ENCODE peak calls at places on chromosomes 7 and 10, in nine cellular contexts. One of them, this sample, is unnamed.

GRCh38 chr10:78602201-78602917 is 466.4 kb upstream of the ZMIZ1 start:
- DNase-seq in HepG2: no peak
- DNase-seq in colonic mucosa: no peak
- DNase-seq in foreskin keratinocyte: no peak
- DNase-seq in psoas muscle: no peak
- DNase-seq in cardiac fibroblast: no peak
- DNase-seq in HFF-Myc: no peak
- DNase-seq in D721Med: no peak
- DNase-seq in NB4: no peak
- DNase-seq in this sample: no peak

GRCh38 chr7:43531700-43532099 is 51.2 kb upstream of the STK17A start:
- DNase-seq in foreskin keratinocyte: no peak
- DNase-seq in HFF-Myc: no peak
- DNase-seq in HepG2: no peak
- DNase-seq in NB4: no peak
- DNase-seq in psoas muscle: no peak
- DNase-seq in colonic mucosa: no peak
- DNase-seq in D721Med: no peak
- DNase-seq in cardiac fibroblast: no peak
- DNase-seq in this sample: no peak

GRCh38 chr7:98862716-98863420 is 6.9 kb downstream of the TMEM130 start:
- DNase-seq in cardiac fibroblast: no peak
- DNase-seq in colonic mucosa: no peak
- DNase-seq in D721Med: no peak
- DNase-seq in foreskin keratinocyte: no peak
- DNase-seq in NB4: no peak
- DNase-seq in HFF-Myc: no peak
- DNase-seq in psoas muscle: no peak
- DNase-seq in HepG2: no peak
- DNase-seq in this sample: no peak

GRCh38 chr10:102630663-102631062 is 13.6 kb upstream of the TRIM8 start:
- DNase-seq in NB4: no peak
- DNase-seq in HepG2: no peak
- DNase-seq in foreskin keratinocyte: no peak
- DNase-seq in cardiac fibroblast: no peak
- DNase-seq in HFF-Myc: no peak
- DNase-seq in D721Med: no peak
- DNase-seq in psoas muscle: no peak
- DNase-seq in colonic mucosa: no peak
- DNase-seq in this sample: no peak

GRCh38 chr10:106789623-106790022 is 374.9 kb downstream of the SORCS1 start:
- DNase-seq in HFF-Myc: no peak
- DNase-seq in NB4: no peak
- DNase-seq in foreskin keratinocyte: no peak
- DNase-seq in psoas muscle: no peak
- DNase-seq in cardiac fibroblast: no peak
- DNase-seq in HepG2: no peak
- DNase-seq in D721Med: no peak
- DNase-seq in colonic mucosa: no peak
- DNase-seq in this sample: no peak

GRCh38 chr7:44374007-44374763 is 48.8 kb upstream of the CAMK2B start:
- DNase-seq in colonic mucosa: no peak
- DNase-seq in HFF-Myc: no peak
- DNase-seq in HepG2: no peak
- DNase-seq in cardiac fibroblast: no peak
- DNase-seq in NB4: no peak
- DNase-seq in psoas muscle: no peak
- DNase-seq in D721Med: no peak
- DNase-seq in foreskin keratinocyte: no peak
- DNase-seq in this sample: no peak

GRCh38 chr7:25714013-25714412 is 438.0 kb upstream of the NFE2L3 start:
- DNase-seq in psoas muscle: no peak
- DNase-seq in NB4: no peak
- DNase-seq in cardiac fibroblast: no peak
- DNase-seq in colonic mucosa: no peak
- DNase-seq in HFF-Myc: no peak
- DNase-seq in foreskin keratinocyte: no peak
- DNase-seq in HepG2: no peak
- DNase-seq in D721Med: no peak
- DNase-seq in this sample: no peak

GRCh38 chr7:8114175-8114574 is 145.6 kb downstream of the GLCCI1 start:
- DNase-seq in psoas muscle: no peak
- DNase-seq in HFF-Myc: no peak
- DNase-seq in colonic mucosa: no peak
- DNase-seq in D721Med: no peak
- DNase-seq in NB4: no peak
- DNase-seq in cardiac fibroblast: no peak
- DNase-seq in foreskin keratinocyte: no peak
- DNase-seq in HepG2: no peak
- DNase-seq in this sample: no peak

GRCh38 chr10:555682-556350 is 133.7 kb downstream of the DIP2C start:
- DNase-seq in cardiac fibroblast: no peak
- DNase-seq in psoas muscle: no peak
- DNase-seq in NB4: no peak
- DNase-seq in foreskin keratinocyte: no peak
- DNase-seq in colonic mucosa: no peak
- DNase-seq in HepG2: no peak
- DNase-seq in D721Med: no peak
- DNase-seq in HFF-Myc: no peak
- DNase-seq in this sample: no peak

GRCh38 chr7:651032-651728 is 75.3 kb upstream of the DNAAF5 start:
- DNase-seq in colonic mucosa: no peak
- DNase-seq in D721Med: no peak
- DNase-seq in HepG2: no peak
- DNase-seq in NB4: no peak
- DNase-seq in foreskin keratinocyte: no peak
- DNase-seq in HFF-Myc: no peak
- DNase-seq in psoas muscle: no peak
- DNase-seq in cardiac fibroblast: no peak
- DNase-seq in this sample: peak; percentile 4

GRCh38 chr10:13613519-13613918 is 26.8 kb downstream of the PRPF18 start:
- DNase-seq in cardiac fibroblast: peak; percentile 68
- DNase-seq in colonic mucosa: no peak
- DNase-seq in HFF-Myc: peak; percentile 22
- DNase-seq in psoas muscle: no peak
- DNase-seq in HepG2: no peak
- DNase-seq in foreskin keratinocyte: no peak
- DNase-seq in NB4: peak; percentile 2
- DNase-seq in D721Med: no peak
- DNase-seq in this sample: peak; percentile 79

GRCh38 chr10:1737222-1738061 is at the start of gene ADARB2:
- DNase-seq in D721Med: peak; percentile 64
- DNase-seq in HepG2: no peak
- DNase-seq in foreskin keratinocyte: no peak
- DNase-seq in NB4: no peak
- DNase-seq in psoas muscle: no peak
- DNase-seq in HFF-Myc: no peak
- DNase-seq in colonic mucosa: no peak
- DNase-seq in cardiac fibroblast: no peak
- DNase-seq in this sample: peak; percentile 1

DNA sequence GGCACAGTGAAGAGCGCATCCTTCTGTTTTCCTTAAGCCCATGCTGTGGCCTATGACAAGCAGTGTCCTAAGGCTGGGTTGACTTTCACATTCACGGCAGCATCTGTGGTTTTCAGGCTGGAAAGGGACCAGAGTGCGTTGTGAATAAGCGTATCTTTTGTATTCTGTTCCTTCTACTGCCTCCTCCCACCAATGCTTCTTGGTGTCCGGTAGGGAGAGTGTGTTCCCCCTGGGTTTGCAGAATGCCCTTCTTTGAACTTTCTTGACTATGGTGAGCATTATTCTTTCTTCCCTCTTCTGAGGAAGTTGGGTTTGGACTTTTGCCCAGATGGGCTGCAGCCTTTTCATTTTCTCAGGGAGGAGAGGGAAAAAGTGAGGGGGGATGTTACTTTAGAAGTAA is 73.6 kb downstream of the ABCA13 start:
- DNase-seq in D721Med: no peak
- DNase-seq in foreskin keratinocyte: no peak
- DNase-seq in HFF-Myc: no peak
- DNase-seq in NB4: peak; percentile 9
- DNase-seq in HepG2: no peak
- DNase-seq in cardiac fibroblast: peak; percentile 34
- DNase-seq in psoas muscle: no peak
- DNase-seq in colonic mucosa: no peak
- DNase-seq in this sample: peak; percentile 84
- TF ChIP-seq CTCF in D721Med: no peak
- TF ChIP-seq CTCF in foreskin keratinocyte: no peak
- TF ChIP-seq CTCF in HFF-Myc: no peak
- TF ChIP-seq CTCF in NB4: no peak
- TF ChIP-seq CTCF in HepG2: no peak
- TF ChIP-seq CTCF in cardiac fibroblast: no peak
- TF ChIP-seq CTCF in psoas muscle: no peak
- TF ChIP-seq CTCF in colonic mucosa: no peak
- TF ChIP-seq CTCF in this sample: peak; percentile 27

GRCh38 chr7:149839933-149840332 is 1.8 kb downstream of the ZNF862 start:
- DNase-seq in NB4: no peak
- DNase-seq in colonic mucosa: no peak
- DNase-seq in HepG2: no peak
- DNase-seq in psoas muscle: no peak
- DNase-seq in foreskin keratinocyte: no peak
- DNase-seq in D721Med: no peak
- DNase-seq in cardiac fibroblast: no peak
- DNase-seq in HFF-Myc: no peak
- DNase-seq in this sample: no peak

GRCh38 chr7:149836434-149836833 is 1.7 kb upstream of the ZNF862 start:
- DNase-seq in foreskin keratinocyte: no peak
- DNase-seq in HepG2: no peak
- DNase-seq in NB4: no peak
- DNase-seq in D721Med: no peak
- DNase-seq in cardiac fibroblast: no peak
- DNase-seq in psoas muscle: no peak
- DNase-seq in colonic mucosa: no peak
- DNase-seq in HFF-Myc: no peak
- DNase-seq in this sample: no peak

GRCh38 chr7:149837620-149838223 is 453 bp upstream of the ZNF862 start:
- DNase-seq in foreskin keratinocyte: no peak
- DNase-seq in colonic mucosa: no peak
- DNase-seq in HFF-Myc: no peak
- DNase-seq in D721Med: no peak
- DNase-seq in NB4: no peak
- DNase-seq in HepG2: no peak
- DNase-seq in cardiac fibroblast: no peak
- DNase-seq in psoas muscle: no peak
- DNase-seq in this sample: no peak

GRCh38 chr7:149838224-149838991 is at the start of gene ZNF862:
- DNase-seq in colonic mucosa: peak; percentile 97
- DNase-seq in HFF-Myc: peak; percentile 90
- DNase-seq in cardiac fibroblast: peak; percentile 98
- DNase-seq in NB4: peak; percentile 99
- DNase-seq in psoas muscle: peak; percentile 99
- DNase-seq in foreskin keratinocyte: peak; percentile 88
- DNase-seq in HepG2: peak; percentile 95
- DNase-seq in D721Med: peak; percentile 92
- DNase-seq in this sample: peak; percentile 99

DNA sequence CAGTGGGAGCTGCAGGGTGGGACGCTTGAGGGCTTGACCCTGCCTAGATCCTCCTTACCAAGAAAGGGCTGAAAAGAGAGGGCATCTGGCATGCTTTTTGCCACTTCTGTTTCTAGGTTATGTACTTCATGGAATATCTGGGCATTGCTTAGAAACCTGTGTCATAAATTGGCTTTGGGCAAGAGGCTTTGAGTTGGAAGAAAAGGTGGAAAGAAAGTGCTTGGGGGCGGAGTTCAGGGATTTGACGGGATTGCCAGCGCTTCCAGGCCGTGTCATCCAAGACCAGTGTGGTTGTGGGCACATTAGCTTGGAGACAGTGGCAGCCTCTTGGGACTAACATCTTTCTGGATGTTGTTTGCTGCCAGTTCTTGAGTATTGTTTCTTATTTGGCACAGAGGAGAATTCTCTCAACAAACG is 825 bp downstream of the ZNF862 start:
- DNase-seq in NB4: no peak
- DNase-seq in foreskin keratinocyte: no peak
- DNase-seq in D721Med: no peak
- DNase-seq in psoas muscle: no peak
- DNase-seq in HepG2: no peak
- DNase-seq in HFF-Myc: no peak
- DNase-seq in colonic mucosa: no peak
- DNase-seq in cardiac fibroblast: peak; percentile 33
- DNase-seq in this sample: no peak
- TF ChIP-seq CTCF in NB4: no peak
- TF ChIP-seq CTCF in foreskin keratinocyte: no peak
- TF ChIP-seq CTCF in D721Med: no peak
- TF ChIP-seq CTCF in psoas muscle: no peak
- TF ChIP-seq CTCF in HepG2: no peak
- TF ChIP-seq CTCF in HFF-Myc: no peak
- TF ChIP-seq CTCF in colonic mucosa: no peak
- TF ChIP-seq CTCF in cardiac fibroblast: no peak
- TF ChIP-seq CTCF in this sample: peak; percentile 28

DNA sequence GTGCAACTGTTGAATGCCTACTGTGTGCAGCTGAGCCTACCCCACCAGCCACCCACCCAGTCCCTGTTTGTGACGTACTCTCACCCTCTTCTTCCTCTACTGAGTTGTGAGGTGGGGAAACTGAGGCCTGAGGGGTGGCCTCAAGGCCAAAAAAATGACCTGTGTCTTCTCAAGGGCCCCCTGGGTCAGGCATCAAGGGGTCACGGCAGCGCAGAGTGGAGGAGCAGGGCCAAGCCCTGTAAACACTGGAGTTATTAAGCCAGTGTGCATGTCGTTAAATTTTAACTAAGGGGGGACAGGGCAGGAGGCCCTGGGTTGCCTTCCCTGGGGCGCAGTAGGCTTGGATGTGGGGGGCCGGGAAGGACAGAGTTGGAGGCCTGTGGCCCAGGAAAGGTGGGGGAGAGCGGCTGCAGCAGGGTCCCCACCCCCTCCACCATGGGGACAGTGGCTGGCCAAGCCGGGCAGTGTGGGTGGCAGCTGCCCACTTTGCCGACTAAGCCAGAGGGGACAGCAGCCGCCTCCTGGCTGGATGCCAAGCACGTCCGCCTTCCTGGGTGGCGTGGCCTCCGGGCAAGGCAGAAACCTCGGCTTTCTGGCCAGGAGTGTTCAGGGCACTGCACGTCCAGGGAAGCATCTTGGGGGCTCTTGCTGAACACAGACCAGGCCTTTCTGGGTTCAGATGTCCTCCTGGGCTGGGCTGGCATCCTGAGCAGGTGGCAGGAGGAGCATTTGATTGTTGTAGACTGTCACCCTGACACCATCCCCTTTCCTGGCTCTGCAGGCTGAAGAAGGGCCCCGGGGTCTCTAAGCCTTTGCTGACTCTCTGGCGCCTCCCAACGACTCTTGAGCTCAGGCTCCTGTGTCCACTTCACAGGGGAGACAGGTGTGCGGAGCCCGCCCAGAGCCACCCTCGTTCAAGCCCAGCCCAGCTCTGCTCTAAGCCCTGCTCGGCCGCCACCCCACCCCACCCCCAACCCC is 1.9 kb downstream of the SLC29A4 start:
- DNase-seq in HFF-Myc: no peak
- DNase-seq in colonic mucosa: peak; percentile 65
- DNase-seq in NB4: peak; percentile 77
- DNase-seq in HepG2: peak; percentile 87
- DNase-seq in psoas muscle: no peak
- DNase-seq in D721Med: peak; percentile 88
- DNase-seq in cardiac fibroblast: peak; percentile 15
- DNase-seq in foreskin keratinocyte: no peak
- DNase-seq in this sample: peak; percentile 36
- TF ChIP-seq CTCF in HFF-Myc: peak; percentile 43
- TF ChIP-seq CTCF in colonic mucosa: no peak
- TF ChIP-seq CTCF in NB4: peak; percentile 54
- TF ChIP-seq CTCF in HepG2: peak; percentile 82
- TF ChIP-seq CTCF in psoas muscle: no peak
- TF ChIP-seq CTCF in D721Med: peak; percentile 67
- TF ChIP-seq CTCF in cardiac fibroblast: peak; percentile 30
- TF ChIP-seq CTCF in foreskin keratinocyte: peak; percentile 34
- TF ChIP-seq CTCF in this sample: peak; percentile 57

GRCh38 chr7:121510302-121510701 is 114.2 kb upstream of the FAM3C start:
- DNase-seq in NB4: peak; percentile 20
- DNase-seq in HepG2: no peak
- DNase-seq in psoas muscle: no peak
- DNase-seq in colonic mucosa: no peak
- DNase-seq in D721Med: no peak
- DNase-seq in cardiac fibroblast: no peak
- DNase-seq in HFF-Myc: no peak
- DNase-seq in foreskin keratinocyte: no peak
- DNase-seq in this sample: no peak
- TF ChIP-seq CTCF in NB4: peak; percentile 8
- TF ChIP-seq CTCF in HepG2: no peak
- TF ChIP-seq CTCF in psoas muscle: peak; percentile 14
- TF ChIP-seq CTCF in colonic mucosa: no peak
- TF ChIP-seq CTCF in D721Med: no peak
- TF ChIP-seq CTCF in cardiac fibroblast: no peak
- TF ChIP-seq CTCF in HFF-Myc: peak; percentile 16
- TF ChIP-seq CTCF in foreskin keratinocyte: peak; percentile 3
- TF ChIP-seq CTCF in this sample: peak; percentile 35